ENCODE peak calls at places on chromosomes 3 and 15, in ten cellular contexts. I is sigmoid colon, U is stomach, L is GM12878, K is SK-N-SH, V is upper lobe of left lung, Z is K562, A is transverse colon, O is esophagus muscularis mucosa, E is H1. C is an unnamed sample.

GRCh38 chr3:15148614-15149013 is 49.7 kb upstream of the RBSN start:
- DNase-seq in I (no peak), U (no peak), L (no peak), K (no peak), V (no peak), Z (peak; percentile 79), A (no peak), O (no peak), E (peak; percentile 36), C (no peak)

GRCh38 chr15:39270976-39271375 is 309.9 kb upstream of the THBS1 start:
- DNase-seq in I (no peak), U (no peak), L (no peak), K (no peak), V (no peak), Z (no peak), A (no peak), O (no peak), E (no peak), C (no peak)

GRCh38 chr15:70271422-70272088 is 173.8 kb upstream of the TLE3 start:
- DNase-seq in I (peak; percentile 89), U (no peak), L (no peak), K (no peak), V (no peak), Z (no peak), A (peak; percentile 22), O (no peak), E (peak; percentile 33), C (no peak)

GRCh38 chr3:139159356-139159755 is 114.7 kb upstream of the PRR23C start:
- DNase-seq in I (no peak), U (no peak), L (no peak), K (no peak), V (no peak), Z (no peak), A (no peak), O (no peak), E (no peak), C (no peak)

GRCh38 chr15:101011582-101011981 is 92.4 kb downstream of the LRRK1 start:
- DNase-seq in I (no peak), U (no peak), L (no peak), K (no peak), V (no peak), Z (no peak), A (no peak), O (no peak), E (no peak), C (peak; percentile 17)

GRCh38 chr3:195548046-195548445 is 4.9 kb upstream of the PPP1R2 start:
- DNase-seq in I (no peak), U (no peak), L (no peak), K (no peak), V (no peak), Z (no peak), A (no peak), O (peak; percentile 42), E (no peak), C (no peak)

GRCh38 chr3:4819294-4819693 is 159.9 kb upstream of the BHLHE40 start:
- DNase-seq in I (no peak), U (no peak), L (no peak), K (no peak), V (no peak), Z (no peak), A (no peak), O (no peak), E (no peak), C (no peak)

GRCh38 chr15:28903555-28903954 is 17.8 kb downstream of the APBA2 start:
- DNase-seq in I (no peak), U (no peak), L (no peak), K (peak; percentile 14), V (no peak), Z (no peak), A (no peak), O (no peak), E (no peak), C (peak; percentile 65)

GRCh38 chr3:87298111-87298718 is 21.8 kb upstream of the POU1F1 start:
- DNase-seq in I (no peak), U (no peak), L (no peak), K (peak; percentile 36), V (no peak), Z (peak; percentile 16), A (no peak), O (no peak), E (no peak), C (no peak)

GRCh38 chr15:87919064-87919463 is 337.5 kb downstream of the NTRK3 start:
- DNase-seq in I (no peak), U (no peak), L (no peak), K (no peak), V (no peak), Z (no peak), A (no peak), O (no peak), E (no peak), C (no peak)

GRCh38 chr3:72270072-72270611 is 485.2 kb upstream of the PROK2 start:
- DNase-seq in I (peak; percentile 95), U (peak; percentile 75), L (no peak), K (no peak), V (peak; percentile 87), Z (peak; percentile 80), A (peak; percentile 84), O (peak; percentile 97), E (no peak), C (peak; percentile 95)

GRCh38 chr3:27456554-27456953 is 27.6 kb downstream of the SLC4A7 start:
- DNase-seq in I (no peak), U (no peak), L (no peak), K (no peak), V (no peak), Z (no peak), A (no peak), O (no peak), E (no peak), C (no peak)

GRCh38 chr3:37174532-37175126 is at the start of gene LRRFIP2:
- DNase-seq in I (no peak), U (no peak), L (peak; percentile 51), K (peak; percentile 33), V (no peak), Z (no peak), A (no peak), O (no peak), E (no peak), C (no peak)

GRCh38 chr3:71006810-71007785 is 576.4 kb downstream of the FOXP1 start:
- DNase-seq in I (no peak), U (no peak), L (no peak), K (no peak), V (no peak), Z (peak; percentile 20), A (no peak), O (no peak), E (peak; percentile 31), C (no peak)

GRCh38 chr3:131701153-131701791 is 198.5 kb upstream of the MRPL3 start:
- DNase-seq in I (no peak), U (no peak), L (no peak), K (no peak), V (no peak), Z (no peak), A (no peak), O (no peak), E (no peak), C (no peak)

GRCh38 chr15:63942486-63943365 is 103.6 kb downstream of the DAPK2 start:
- DNase-seq in I (no peak), U (no peak), L (peak; percentile 16), K (no peak), V (no peak), Z (no peak), A (no peak), O (peak; percentile 55), E (no peak), C (no peak)

GRCh38 chr15:63941698-63942465 is 104.4 kb downstream of the DAPK2 start:
- DNase-seq in I (no peak), U (no peak), L (no peak), K (no peak), V (peak; percentile 20), Z (no peak), A (no peak), O (peak; percentile 66), E (no peak), C (no peak)

GRCh38 chr15:63940956-63941620 is 105.2 kb downstream of the DAPK2 start:
- DNase-seq in I (no peak), U (no peak), L (no peak), K (peak; percentile 48), V (no peak), Z (no peak), A (no peak), O (peak; percentile 37), E (no peak), C (no peak)

GRCh38 chr15:63938486-63939061 is 104.8 kb upstream of the HERC1 start:
- DNase-seq in I (no peak), U (no peak), L (no peak), K (no peak), V (no peak), Z (peak; percentile 46), A (no peak), O (no peak), E (no peak), C (no peak)

GRCh38 chr15:63939531-63940130 is 105.9 kb upstream of the HERC1 start:
- DNase-seq in I (peak; percentile 75), U (peak; percentile 37), L (peak; percentile 15), K (no peak), V (no peak), Z (no peak), A (peak; percentile 50), O (peak; percentile 87), E (no peak), C (no peak)
- TF ChIP-seq POLR2AphosphoS5 in I (no peak), U (no peak), L (no peak), K (no peak), V (peak; percentile 86), Z (no peak), A (no peak), O (peak; percentile 28), E (no peak), C (no peak)

GRCh38 chr3:53795176-53795575 is 51.0 kb downstream of the CHDH start:
- DNase-seq in I (no peak), U (no peak), L (no peak), K (no peak), V (no peak), Z (no peak), A (no peak), O (no peak), E (no peak), C (no peak)
- TF ChIP-seq EP300 in I (no peak), U (no peak), L (no peak), K (no peak), V (no peak), Z (no peak), A (no peak), O (no peak), E (no peak), C (no peak)

DNA sequence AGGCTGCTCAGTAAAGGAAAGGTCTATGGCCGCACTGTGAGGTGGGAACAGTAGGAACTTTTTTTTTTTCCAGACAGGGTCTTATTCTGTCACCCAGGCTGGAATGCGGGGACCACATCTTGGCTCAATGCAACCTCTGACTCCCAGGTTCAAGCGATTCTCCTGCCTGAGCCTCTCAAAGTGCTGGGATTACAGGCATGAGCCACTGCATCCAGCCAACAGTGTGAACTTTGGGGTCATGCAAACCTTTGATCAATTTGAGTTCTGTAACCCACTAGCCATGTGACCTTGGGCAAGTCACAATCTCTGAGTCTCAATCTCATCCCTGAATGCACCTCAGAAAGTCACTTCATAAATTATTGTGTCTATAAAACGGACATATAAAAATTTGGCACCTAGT is 286.8 kb upstream of the CTNNB1 start:
- DNase-seq in I (no peak), U (no peak), L (no peak), K (no peak), V (no peak), Z (no peak), A (no peak), O (peak; percentile 62), E (no peak), C (no peak)
- TF ChIP-seq CTCF in I (no peak), U (no peak), L (no peak), K (no peak), V (no peak), Z (no peak), A (no peak), O (no peak), E (no peak), C (no peak)

GRCh38 chr3:98885851-98886250 is 15.6 kb downstream of the DCBLD2 start:
- DNase-seq in I (no peak), U (no peak), L (no peak), K (peak; percentile 19), V (no peak), Z (no peak), A (no peak), O (no peak), E (no peak), C (no peak)
- TF ChIP-seq POLR2AphosphoS5 in I (no peak), U (no peak), L (no peak), K (no peak), V (no peak), Z (no peak), A (no peak), O (no peak), E (no peak), C (no peak)